ENCODE peak calls at places on chromosomes 4 and X, in six cellular contexts. One of them, this sample, is unnamed.

GRCh38 chr4:78938868-78939666 is at the start of gene PAQR3:
- DNase-seq in midbrain: peak
- DNase-seq in tibial artery: peak
- DNase-seq in anterior cingulate cortex: peak
- DNase-seq in iPS-NIHi11: peak
- DNase-seq in KBM-7: peak
- DNase-seq in this sample: peak

GRCh38 chr4:142278171-142278570 is 567.9 kb downstream of the INPP4B start:
- DNase-seq in midbrain: no peak
- DNase-seq in tibial artery: no peak
- DNase-seq in iPS-NIHi11: no peak
- DNase-seq in KBM-7: no peak
- DNase-seq in anterior cingulate cortex: no peak
- DNase-seq in this sample: no peak

GRCh38 chr4:15291133-15291532 is 136.7 kb upstream of the C1QTNF7 start:
- DNase-seq in midbrain: no peak
- DNase-seq in iPS-NIHi11: no peak
- DNase-seq in anterior cingulate cortex: no peak
- DNase-seq in KBM-7: no peak
- DNase-seq in tibial artery: no peak
- DNase-seq in this sample: no peak

GRCh38 chrX:109600114-109600710 is 24.8 kb downstream of the KCNE5 start:
- DNase-seq in iPS-NIHi11: peak
- DNase-seq in midbrain: no peak
- DNase-seq in anterior cingulate cortex: no peak
- DNase-seq in tibial artery: no peak
- DNase-seq in KBM-7: peak
- DNase-seq in this sample: no peak

GRCh38 chr4:125390126-125390525 is 75.4 kb downstream of the FAT4 start:
- DNase-seq in KBM-7: no peak
- DNase-seq in tibial artery: no peak
- DNase-seq in iPS-NIHi11: no peak
- DNase-seq in anterior cingulate cortex: no peak
- DNase-seq in midbrain: no peak
- DNase-seq in this sample: no peak

GRCh38 chr4:186144596-186145569 is 40.4 kb downstream of the FAM149A start:
- DNase-seq in KBM-7: peak
- DNase-seq in anterior cingulate cortex: peak
- DNase-seq in midbrain: peak
- DNase-seq in iPS-NIHi11: peak
- DNase-seq in tibial artery: peak
- DNase-seq in this sample: peak

GRCh38 chrX:24371391-24371972 is 11.0 kb downstream of the SUPT20HL1 start:
- DNase-seq in iPS-NIHi11: peak
- DNase-seq in tibial artery: no peak
- DNase-seq in KBM-7: peak
- DNase-seq in midbrain: peak
- DNase-seq in anterior cingulate cortex: peak
- DNase-seq in this sample: peak

GRCh38 chr4:185782523-185782922 is 29.5 kb downstream of the SORBS2 start:
- DNase-seq in anterior cingulate cortex: no peak
- DNase-seq in tibial artery: no peak
- DNase-seq in iPS-NIHi11: no peak
- DNase-seq in midbrain: no peak
- DNase-seq in KBM-7: no peak
- DNase-seq in this sample: no peak

GRCh38 chrX:44767308-44767707 is 76.5 kb upstream of the DUSP21 start:
- DNase-seq in midbrain: no peak
- DNase-seq in KBM-7: no peak
- DNase-seq in tibial artery: no peak
- DNase-seq in anterior cingulate cortex: no peak
- DNase-seq in iPS-NIHi11: no peak
- DNase-seq in this sample: no peak

GRCh38 chr4:56680266-56680665 is 830 bp downstream of the HOPX start:
- DNase-seq in midbrain: no peak
- DNase-seq in anterior cingulate cortex: no peak
- DNase-seq in tibial artery: no peak
- DNase-seq in iPS-NIHi11: no peak
- DNase-seq in KBM-7: no peak
- DNase-seq in this sample: no peak

GRCh38 chr4:181566490-181566889 is 676.7 kb upstream of the TENM3 start:
- DNase-seq in anterior cingulate cortex: no peak
- DNase-seq in KBM-7: no peak
- DNase-seq in tibial artery: no peak
- DNase-seq in midbrain: no peak
- DNase-seq in iPS-NIHi11: no peak
- DNase-seq in this sample: no peak

GRCh38 chr4:109708435-109708834 is 5.2 kb upstream of the CASP6 start:
- DNase-seq in KBM-7: no peak
- DNase-seq in iPS-NIHi11: no peak
- DNase-seq in anterior cingulate cortex: no peak
- DNase-seq in tibial artery: no peak
- DNase-seq in midbrain: no peak
- DNase-seq in this sample: no peak

GRCh38 chr4:40316782-40317635 is 18.1 kb upstream of the CHRNA9 start:
- DNase-seq in tibial artery: peak
- DNase-seq in KBM-7: peak
- DNase-seq in iPS-NIHi11: peak
- DNase-seq in midbrain: no peak
- DNase-seq in anterior cingulate cortex: no peak
- DNase-seq in this sample: peak

GRCh38 chr4:23921447-23921845 is 31.6 kb upstream of the PPARGC1A start:
- DNase-seq in tibial artery: no peak
- DNase-seq in iPS-NIHi11: no peak
- DNase-seq in anterior cingulate cortex: no peak
- DNase-seq in midbrain: no peak
- DNase-seq in KBM-7: no peak
- DNase-seq in this sample: no peak

GRCh38 chrX:101550825-101551767 is 749 bp downstream of the ARMCX1 start:
- DNase-seq in anterior cingulate cortex: peak
- DNase-seq in tibial artery: peak
- DNase-seq in iPS-NIHi11: peak
- DNase-seq in midbrain: peak
- DNase-seq in KBM-7: no peak
- DNase-seq in this sample: peak

GRCh38 chrX:38937926-38938325 is 136.7 kb downstream of the MID1IP1 start:
- DNase-seq in midbrain: no peak
- DNase-seq in KBM-7: no peak
- DNase-seq in anterior cingulate cortex: no peak
- DNase-seq in iPS-NIHi11: no peak
- DNase-seq in tibial artery: no peak
- DNase-seq in this sample: no peak

GRCh38 chr4:99201687-99202086 is 17.4 kb downstream of the ADH6 start:
- DNase-seq in midbrain: no peak
- DNase-seq in anterior cingulate cortex: no peak
- DNase-seq in KBM-7: no peak
- DNase-seq in iPS-NIHi11: no peak
- DNase-seq in tibial artery: no peak
- DNase-seq in this sample: no peak

GRCh38 chrX:71525316-71525715 is 7.6 kb upstream of the OGT start:
- DNase-seq in tibial artery: no peak
- DNase-seq in iPS-NIHi11: no peak
- DNase-seq in anterior cingulate cortex: no peak
- DNase-seq in midbrain: no peak
- DNase-seq in KBM-7: no peak
- DNase-seq in this sample: no peak

GRCh38 chr4:119099227-119099910 is 36.3 kb upstream of the MYOZ2 start:
- DNase-seq in midbrain: no peak
- DNase-seq in KBM-7: no peak
- DNase-seq in anterior cingulate cortex: no peak
- DNase-seq in iPS-NIHi11: no peak
- DNase-seq in tibial artery: no peak
- DNase-seq in this sample: no peak

GRCh38 chr4:151808120-151808529 is 47.3 kb upstream of the GATB start:
- DNase-seq in KBM-7: no peak
- DNase-seq in anterior cingulate cortex: no peak
- DNase-seq in midbrain: no peak
- DNase-seq in iPS-NIHi11: no peak
- DNase-seq in tibial artery: no peak
- DNase-seq in this sample: no peak

GRCh38 chrX:110454336-110454735 is 95.7 kb downstream of the RTL9 start:
- DNase-seq in tibial artery: no peak
- DNase-seq in midbrain: peak
- DNase-seq in iPS-NIHi11: no peak
- DNase-seq in anterior cingulate cortex: no peak
- DNase-seq in KBM-7: no peak
- DNase-seq in this sample: peak

GRCh38 chrX:103254171-103254824 is 657 bp downstream of the TCEAL8 start:
- DNase-seq in KBM-7: peak
- DNase-seq in anterior cingulate cortex: peak
- DNase-seq in midbrain: peak
- DNase-seq in iPS-NIHi11: peak
- DNase-seq in tibial artery: peak
- DNase-seq in this sample: peak

GRCh38 chr4:119971763-119972162 is 94.9 kb downstream of the MAD2L1 start:
- DNase-seq in anterior cingulate cortex: no peak
- DNase-seq in KBM-7: no peak
- DNase-seq in tibial artery: no peak
- DNase-seq in iPS-NIHi11: no peak
- DNase-seq in midbrain: no peak
- DNase-seq in this sample: no peak

This sample was measured in G401.